ENCODE peak calls at places on chromosomes 7 and 10, in six cellular contexts. N, H, F, P, B and T are unnamed samples. For H3K36me3, the result is how much of the 10 kb centered on the place peaks cover.

GRCh38 chr10:10804061-10804460 is 213.6 kb upstream of the CELF2 start:
- ATAC-seq in N (no peak), F (no peak), B (no peak), P (no peak), H (no peak), T (no peak)

GRCh38 chr10:69766161-69766910 is 35.4 kb upstream of the COL13A1 start:
- ATAC-seq in H (peak), B (no peak), F (no peak), P (no peak), N (no peak), T (no peak)

GRCh38 chr10:29540016-29540415 is 94.8 kb downstream of the SVIL start:
- ATAC-seq in F (no peak), P (no peak), B (no peak), H (peak), N (no peak), T (no peak)

GRCh38 chr10:132149261-132149660 is 37.5 kb upstream of the DPYSL4 start:
- ATAC-seq in F (no peak), B (no peak), N (no peak), P (no peak), H (no peak), T (no peak)

GRCh38 chr7:151194188-151194587 is 7.1 kb upstream of the ASB10 start:
- ATAC-seq in P (no peak), F (peak), H (no peak), N (peak), B (no peak), T (no peak)

GRCh38 chr7:96173777-96174176 is 148.1 kb downstream of the SLC25A13 start:
- ATAC-seq in F (no peak), B (no peak), P (no peak), N (no peak), H (no peak), T (no peak)

GRCh38 chr10:11757452-11757819 is 15.3 kb downstream of the ECHDC3 start:
- ATAC-seq in B (peak), F (no peak), P (peak), H (peak), N (no peak), T (peak)

GRCh38 chr7:47495269-47495875 is 86.5 kb downstream of the TNS3 start:
- ATAC-seq in F (no peak), B (no peak), P (no peak), H (no peak), N (no peak), T (no peak)

GRCh38 chr10:3500408-3500856 is 284.6 kb downstream of the KLF6 start:
- ATAC-seq in N (no peak), F (no peak), B (peak), P (peak), H (peak), T (peak)

GRCh38 chr10:112564337-112564736 is 117.3 kb downstream of the VTI1A start:
- ATAC-seq in F (no peak), N (no peak), H (no peak), P (no peak), B (no peak), T (no peak)

GRCh38 chr7:7957513-7957912 is 11.1 kb upstream of the GLCCI1 start:
- ATAC-seq in P (no peak), H (no peak), N (no peak), F (no peak), B (no peak), T (no peak)

GRCh38 chr7:130182990-130183389 is 22.2 kb downstream of the TMEM209 start:
- ATAC-seq in H (no peak), B (no peak), N (no peak), F (no peak), P (no peak), T (no peak)

GRCh38 chr7:134667899-134668298 is 21.2 kb downstream of the BPGM start:
- ATAC-seq in P (no peak), F (no peak), B (no peak), N (no peak), H (no peak), T (no peak)

GRCh38 chr7:45073843-45074737 is 14.7 kb downstream of the NACAD start:
- ATAC-seq in H (peak), F (no peak), P (no peak), B (no peak), N (no peak), T (no peak)

GRCh38 chr10:89940076-89940475 is 238.7 kb downstream of the KIF20B start:
- ATAC-seq in H (no peak), F (no peak), N (no peak), P (no peak), B (no peak), T (no peak)

GRCh38 chr7:29035044-29035740 is 77.1 kb upstream of the TRIL start:
- ATAC-seq in H (peak), F (no peak), B (no peak), N (peak), P (no peak), T (peak)

GRCh38 chr7:105246195-105247078 is 142.3 kb downstream of the SRPK2 start:
- ATAC-seq in N (no peak), F (no peak), H (no peak), P (no peak), B (no peak), T (no peak)

GRCh38 chr7:36460811-36461429 is 71.3 kb downstream of the ANLN start:
- ATAC-seq in B (no peak), N (no peak), H (no peak), P (no peak), F (no peak), T (no peak)

GRCh38 chr7:100949227-100949930 is at the start of gene MUC3A:
- ATAC-seq in P (no peak), B (no peak), N (no peak), H (no peak), F (no peak), T (no peak)

GRCh38 chr10:132564690-132565089 is 27.1 kb downstream of the INPP5A start:
- ATAC-seq in H (no peak), P (no peak), F (no peak), B (no peak), N (no peak), T (no peak)

GRCh38 chr10:94710578-94710977 is 27.0 kb downstream of the CYP2C18 start:
- ATAC-seq in B (no peak), F (no peak), H (no peak), N (no peak), P (no peak), T (no peak)

GRCh38 chr10:127151981-127152699 is 44.3 kb downstream of the INSYN2A start:
- ATAC-seq in F (no peak), N (no peak), H (no peak), B (no peak), P (no peak), T (no peak)

GRCh38 chr7:68547794-68548193 is 1050.5 kb upstream of the AUTS2 start:
- ATAC-seq in P (no peak), F (no peak), B (no peak), H (no peak), N (no peak), T (no peak)

GRCh38 chr10:75195035-75195763 is 15.4 kb upstream of the VDAC2 start:
- ATAC-seq in F (no peak), B (no peak), P (no peak), H (no peak), N (no peak), T (no peak)

GRCh38 chr10:71638577-71639411 is 80.8 kb downstream of the C10orf105 start:
- ATAC-seq in H (peak), N (no peak), B (peak), P (peak), F (no peak), T (no peak)

GRCh38 chr10:113335603-113336002 is 217.2 kb upstream of the HABP2 start:
- ATAC-seq in F (no peak), H (no peak), N (no peak), P (no peak), B (no peak), T (no peak)

GRCh38 chr10:4028027-4028471 is 243.0 kb upstream of the KLF6 start:
- ATAC-seq in F (no peak), P (no peak), N (no peak), H (no peak), B (no peak), T (no peak)

GRCh38 chr10:127467793-127468192 is 81.3 kb upstream of the NPS start:
- ATAC-seq in N (no peak), H (no peak), F (no peak), P (no peak), B (no peak), T (no peak)

GRCh38 chr7:30201161-30201666 is 66.4 kb downstream of the MTURN start:
- ATAC-seq in B (no peak), H (no peak), N (no peak), P (peak), F (no peak), T (peak)

GRCh38 chr7:37665352-37666022 is 18.1 kb upstream of the GPR141 start:
- ATAC-seq in H (no peak), P (no peak), F (no peak), N (no peak), B (no peak), T (no peak)

GRCh38 chr10:36802523-36803153 is 322.8 kb upstream of the ANKRD30A start:
- ATAC-seq in B (peak), F (no peak), N (no peak), H (no peak), P (peak), T (peak)

GRCh38 chr10:48820699-48821098 is 118.9 kb downstream of the LRRC18 start:
- ATAC-seq in H (no peak), F (no peak), P (no peak), N (no peak), B (no peak), T (no peak)

GRCh38 chr10:64093946-64094560 is 572.9 kb downstream of the REEP3 start:
- ATAC-seq in P (no peak), N (no peak), B (no peak), F (no peak), H (no peak), T (no peak)

DNA sequence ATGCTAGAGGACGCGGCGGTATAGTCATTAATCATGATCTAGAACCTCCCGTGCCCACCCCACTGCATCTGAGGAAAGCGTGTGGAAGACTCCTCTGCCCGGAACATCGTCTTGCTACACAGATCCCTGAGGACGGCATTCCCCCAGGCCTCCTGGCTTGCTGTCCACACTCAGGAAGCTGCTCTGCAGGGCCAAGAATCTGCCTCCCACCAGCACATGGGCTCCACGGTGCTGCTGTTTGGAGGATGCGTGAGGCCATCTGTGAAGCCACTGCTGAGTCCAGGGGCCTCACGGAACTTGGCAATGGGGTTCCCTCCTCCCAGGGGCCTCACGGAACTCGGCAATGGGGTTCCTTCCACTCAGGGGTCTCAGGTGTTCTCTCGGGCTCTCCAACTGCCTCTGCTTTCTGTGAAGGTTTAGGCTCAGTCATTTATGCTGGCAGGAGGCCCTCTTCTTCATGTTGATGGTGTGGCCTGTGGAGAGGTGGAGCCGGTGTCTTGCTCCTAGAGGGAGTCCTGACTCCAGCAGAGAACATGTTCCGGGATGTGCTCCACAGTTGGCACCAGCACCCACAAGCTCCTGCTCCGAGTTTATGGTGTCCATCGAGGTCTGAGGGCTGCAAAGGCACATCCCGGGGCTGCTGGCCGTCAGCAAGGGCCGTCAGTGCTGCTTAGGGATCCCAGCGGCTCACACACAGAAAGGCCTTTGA is 273.3 kb downstream of the DNAJB6 start:
- ATAC-seq in F (no peak), H (no peak), P (no peak), B (no peak), N (no peak), T (no peak)
- H3K36me3 ChIP-seq in F (under half), H (under half), P (under half), B (under half), N (under half), T (under half)

GRCh38 chr7:64947252-64948000 is 43.4 kb downstream of the ZNF117 start:
- ATAC-seq in H (peak), N (no peak), P (peak), F (no peak), B (peak), T (peak)
- H3K4me3 ChIP-seq in H (peak), N (no peak), P (no peak), F (no peak), B (no peak), T (peak)

DNA sequence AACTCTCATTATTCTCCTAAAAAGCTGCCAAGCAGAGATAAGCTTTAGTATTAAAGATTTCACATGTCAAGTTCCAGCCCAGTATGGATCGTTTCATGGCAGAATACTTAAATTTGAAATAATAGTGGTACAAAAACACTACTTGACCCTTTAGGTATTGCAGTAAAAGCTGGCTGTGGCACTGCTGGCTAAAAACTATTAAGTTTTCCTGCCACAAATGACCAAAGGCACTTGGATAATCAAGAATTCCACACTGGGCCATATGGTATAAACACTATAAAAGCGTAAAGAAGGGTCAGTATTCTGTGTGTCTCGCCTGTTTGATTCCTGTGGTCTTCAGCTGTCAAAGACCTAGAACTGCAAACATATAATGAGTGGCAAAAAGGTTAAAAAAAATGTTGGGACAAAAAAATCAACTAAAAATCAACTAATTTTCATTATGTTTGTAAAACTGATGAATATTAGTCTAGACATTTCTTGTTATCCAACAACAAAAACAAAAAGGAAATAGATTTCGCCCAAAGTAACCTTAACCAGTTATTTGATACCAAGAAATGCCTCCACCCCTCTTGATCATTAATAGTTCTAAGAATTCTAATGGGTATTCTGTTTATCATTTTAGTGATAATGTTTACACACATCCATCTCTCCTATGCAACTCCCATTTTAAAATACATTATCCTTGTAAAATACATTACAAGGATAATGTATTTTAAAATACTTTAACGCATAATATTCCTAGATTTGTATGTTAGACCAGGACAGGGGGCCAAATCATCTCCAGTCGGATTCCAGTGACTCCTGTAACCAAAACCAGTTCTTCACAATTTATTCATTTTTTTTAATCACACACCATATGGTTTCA is 2.2 kb downstream of the CCDC71L start:
- ATAC-seq in F (no peak), B (no peak), N (no peak), P (no peak), H (no peak), T (no peak)
- H3K27ac ChIP-seq in F (no peak), B (no peak), N (no peak), P (peak), H (no peak), T (no peak)

GRCh38 chr10:91391915-91392314 is 18.2 kb upstream of the HECTD2 start:
- ATAC-seq in N (no peak), B (no peak), F (no peak), P (no peak), H (no peak), T (no peak)

GRCh38 chr10:91385686-91386085 is 24.5 kb upstream of the HECTD2 start:
- ATAC-seq in P (no peak), N (no peak), F (no peak), H (no peak), B (no peak), T (no peak)

GRCh38 chr10:91389636-91390512 is 20.3 kb upstream of the HECTD2 start:
- ATAC-seq in F (peak), P (peak), H (peak), B (peak), N (peak), T (peak)
- H3K36me3 ChIP-seq in F (under half), P (under half), H (under half), B (under half), N (under half), T (under half)

GRCh38 chr10:62760401-62760800 is 44.1 kb upstream of the ADO start:
- ATAC-seq in B (peak), N (peak), F (no peak), H (no peak), P (no peak), T (peak)
- H3K4me3 ChIP-seq in B (no peak), N (no peak), F (no peak), H (no peak), P (no peak), T (no peak)

GRCh38 chr10:22544325-22545068 is 169.9 kb downstream of the PIP4K2A start:
- ATAC-seq in B (no peak), N (no peak), F (peak), P (no peak), H (no peak), T (no peak)
- H3K27ac ChIP-seq in B (no peak), N (no peak), F (no peak), P (no peak), H (no peak), T (no peak)